ENCODE peak calls at places on chromosomes 1 and 21, in six cellular contexts. J is IMR-90, V is trophoblast cell, O is neuronal stem cell, C is mesendoderm, W is mesenchymal stem cell. D is an unnamed sample.
A peak's percentile ranks its signal among the peaks of the same experiment; 100 is the strongest.

GRCh38 chr1:212012034-212012740 is 23.2 kb downstream of the INTS7 start:
- DNase-seq in J (peak; percentile 65), V (peak; percentile 83), O (peak; percentile 35), C (peak; percentile 78), W (peak; percentile 73), D (peak; percentile 71)

GRCh38 chr21:22796147-22796546 is 1797.9 kb downstream of the NCAM2 start:
- DNase-seq in J (no peak), V (no peak), O (no peak), C (no peak), W (no peak), D (no peak)

GRCh38 chr1:221987860-221988520 is 246.1 kb upstream of the DUSP10 start:
- DNase-seq in J (peak; percentile 96), V (peak; percentile 81), O (no peak), C (peak; percentile 45), W (peak; percentile 68), D (no peak)

GRCh38 chr21:43331962-43332458 is 94.9 kb downstream of the SIK1 start:
- DNase-seq in J (peak; percentile 99), V (peak; percentile 41), O (no peak), C (no peak), W (peak; percentile 98), D (no peak)

GRCh38 chr1:7572654-7573152 is 198.4 kb upstream of the VAMP3 start:
- DNase-seq in J (no peak), V (no peak), O (no peak), C (no peak), W (no peak), D (no peak)

GRCh38 chr1:233518344-233518743 is 95.6 kb upstream of the KCNK1 start:
- DNase-seq in J (no peak), V (peak; percentile 14), O (peak; percentile 42), C (peak; percentile 80), W (peak; percentile 3), D (peak; percentile 70)

GRCh38 chr1:163436133-163436532 is 114.4 kb downstream of the NUF2 start:
- DNase-seq in J (no peak), V (no peak), O (no peak), C (no peak), W (no peak), D (no peak)

GRCh38 chr1:148386617-148387016 is 96.5 kb downstream of the PPIAL4G start:
- DNase-seq in J (no peak), V (no peak), O (no peak), C (no peak), W (no peak), D (no peak)

GRCh38 chr1:226871636-226872327 is 1.4 kb downstream of the PSEN2 start:
- DNase-seq in J (no peak), V (no peak), O (no peak), C (no peak), W (no peak), D (peak; percentile 13)

GRCh38 chr1:101188311-101188710 is 48.5 kb upstream of the S1PR1 start:
- DNase-seq in J (peak; percentile 65), V (no peak), O (no peak), C (no peak), W (no peak), D (no peak)

GRCh38 chr1:12528021-12528852 is 89.8 kb downstream of the DHRS3 start:
- DNase-seq in J (peak; percentile 45), V (peak; percentile 18), O (no peak), C (no peak), W (peak; percentile 58), D (no peak)

GRCh38 chr1:112524251-112524650 is 15.5 kb downstream of the WNT2B start:
- DNase-seq in J (no peak), V (no peak), O (no peak), C (peak; percentile 99), W (no peak), D (peak; percentile 72)

GRCh38 chr1:174789399-174789798 is 210.3 kb upstream of the CACYBP start:
- DNase-seq in J (peak; percentile 81), V (no peak), O (no peak), C (no peak), W (peak; percentile 60), D (no peak)

GRCh38 chr1:220342853-220343252 is 70.6 kb upstream of the RAB3GAP2 start:
- DNase-seq in J (no peak), V (peak; percentile 76), O (no peak), C (no peak), W (no peak), D (no peak)

GRCh38 chr1:24081190-24081589 is 30.7 kb downstream of the MYOM3 start:
- DNase-seq in J (no peak), V (no peak), O (no peak), C (no peak), W (no peak), D (no peak)

GRCh38 chr1:228323401-228323800 is 83.2 kb downstream of the TRIM11 start:
- DNase-seq in J (no peak), V (no peak), O (no peak), C (no peak), W (no peak), D (no peak)

GRCh38 chr1:66370462-66370907 is 163.5 kb upstream of the SGIP1 start:
- DNase-seq in J (no peak), V (no peak), O (no peak), C (peak; percentile 37), W (no peak), D (no peak)

GRCh38 chr1:164609084-164609483 is 50.1 kb downstream of the PBX1 start:
- DNase-seq in J (no peak), V (peak; percentile 55), O (no peak), C (no peak), W (no peak), D (no peak)

GRCh38 chr1:52674497-52675384 is 23.4 kb downstream of the COA7 start:
- DNase-seq in J (peak; percentile 38), V (peak; percentile 33), O (no peak), C (peak; percentile 97), W (peak; percentile 33), D (no peak)

GRCh38 chr1:109394591-109395281 is 3.0 kb downstream of the SORT1 start:
- DNase-seq in J (no peak), V (no peak), O (no peak), C (no peak), W (no peak), D (no peak)
- H3K4me2 ChIP-seq in J (peak overlapping the region; percentile 49), V (no peak overlapping the region), O (no peak overlapping the region), C (no peak overlapping the region), W (no peak overlapping the region), D (no peak overlapping the region)

DNA sequence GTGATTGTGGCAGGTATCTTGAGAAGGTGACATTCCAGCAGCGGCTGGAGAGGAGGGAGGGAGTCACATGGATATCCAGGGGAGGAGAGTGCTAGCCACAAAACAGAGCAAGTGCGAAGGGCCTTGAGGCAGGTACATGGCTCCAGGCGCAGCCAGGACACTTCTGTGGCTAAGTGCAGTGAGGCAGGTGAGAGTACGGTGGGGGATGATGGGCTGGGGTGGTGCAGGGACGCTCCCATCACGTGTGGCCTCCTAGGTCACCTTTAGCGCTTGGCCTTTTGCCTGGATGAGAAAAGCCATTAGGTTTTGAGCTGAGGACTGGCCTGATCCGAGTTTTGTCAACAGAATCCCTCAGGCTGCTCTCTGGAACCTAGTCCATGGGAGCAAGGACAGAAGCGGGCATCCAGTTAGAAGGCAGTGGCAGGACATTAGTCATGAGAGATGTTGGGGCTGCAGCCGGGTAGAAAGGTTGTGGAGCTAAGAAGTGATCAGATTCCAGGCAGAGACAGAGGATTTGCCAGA is 31.6 kb downstream of the SMYD2 start:
- DNase-seq in J (no peak), V (no peak), O (no peak), C (peak; percentile 71), W (no peak), D (no peak)
- H3K18ac ChIP-seq in J (no peak overlapping the region), V (no peak overlapping the region), O (peak overlapping the region; percentile 65), C (no peak overlapping the region), W (no peak overlapping the region), D (no peak overlapping the region)

GRCh38 chr1:57725318-57725717 is 301.5 kb upstream of the DAB1 start:
- DNase-seq in J (no peak), V (no peak), O (no peak), C (no peak), W (no peak), D (no peak)
- H3K4me2 ChIP-seq in J (no peak overlapping the region), V (no peak overlapping the region), O (no peak overlapping the region), C (no peak overlapping the region), W (no peak overlapping the region), D (no peak overlapping the region)

DNA sequence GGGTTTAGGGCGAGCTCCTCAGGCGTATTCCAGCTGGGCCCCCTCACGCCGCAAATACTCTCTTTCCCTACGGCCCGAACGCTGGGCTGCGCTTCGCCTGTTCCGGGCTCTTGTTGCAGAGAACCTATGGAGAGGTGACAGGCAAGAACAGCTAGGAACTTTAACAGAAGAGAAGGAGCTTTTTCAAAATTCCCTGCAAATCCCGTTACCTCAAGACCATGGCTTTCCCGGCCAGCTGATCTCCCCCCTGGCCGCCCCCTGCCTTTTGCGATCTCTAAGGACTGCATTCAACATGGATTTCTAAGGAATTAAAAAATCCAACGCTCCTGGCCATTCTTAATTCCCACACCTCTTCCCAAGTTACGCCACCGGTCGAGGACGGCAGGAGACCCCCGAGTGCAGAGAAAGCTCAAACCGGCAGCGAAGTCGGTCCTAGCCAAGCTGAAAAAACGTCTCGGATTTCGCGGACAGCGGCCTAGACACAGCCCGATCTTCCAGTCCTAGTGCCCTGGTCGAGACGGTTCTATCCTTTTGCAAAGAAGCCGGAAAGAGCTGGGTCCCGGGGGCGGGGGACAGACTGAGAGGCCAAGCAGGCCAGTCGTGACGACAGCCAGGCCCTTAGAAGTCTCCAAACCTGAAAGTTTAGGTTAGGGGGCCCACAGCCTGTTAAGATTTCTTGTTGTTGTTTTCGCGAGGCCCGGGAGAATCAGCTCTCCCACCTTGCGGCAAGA is 1.0 kb upstream of the TBX15 start:
- DNase-seq in J (no peak), V (no peak), O (no peak), C (peak; percentile 79), W (peak; percentile 6), D (peak; percentile 73)
- H3K18ac ChIP-seq in J (no peak overlapping the region), V (no peak overlapping the region), O (no peak overlapping the region), C (no peak overlapping the region), W (no peak overlapping the region), D (no peak overlapping the region)